ENCODE peak calls at places on chromosomes 13 and 19, in ten cellular contexts. W is A172; Z is kidney glomerular epithelial cell; T is AML-193; J is HFF-Myc; P is progenitor cell of endocrine pancreas; N is GM06990; U is amygdala; Q is stimulated activated CD8-positive, alpha-beta memory T cell treated with anti-CD3 and anti-CD28 coated beads, Interleukin-4, amount 100 ng/mL, for 4 hours; G is stimulated activated CD4-positive, alpha-beta T cell treated with anti-CD3 and anti-CD28 coated beads, Interleukin-15, amount 100 ng/mL, for 24 hours. S is an unnamed sample.

GRCh38 chr19:41706741-41707501 is 1.5 kb upstream of the CEACAM5 start:
- DNase-seq in U (no peak), N (peak), J (no peak), Q (peak), W (peak), T (peak), P (no peak), G (peak), Z (peak), S (peak)

GRCh38 chr13:113142876-113143275 is 15.6 kb upstream of the PROZ start:
- DNase-seq in W (no peak), P (no peak), N (no peak), G (no peak), Q (no peak), U (no peak), T (no peak), J (no peak), Z (no peak), S (no peak)

GRCh38 chr19:7250951-7251350 is 43.3 kb downstream of the INSR start:
- DNase-seq in T (no peak), Q (no peak), J (no peak), U (no peak), W (no peak), N (no peak), Z (no peak), G (no peak), P (no peak), S (no peak)

GRCh38 chr19:4971816-4972495 is 3.0 kb downstream of the KDM4B start:
- DNase-seq in J (no peak), U (no peak), N (no peak), P (no peak), G (no peak), W (no peak), Q (no peak), Z (no peak), T (no peak), S (no peak)

GRCh38 chr19:46719629-46720515 is 3.0 kb upstream of the PRKD2 start:
- DNase-seq in N (no peak), P (no peak), Q (no peak), U (no peak), J (no peak), G (no peak), W (no peak), T (no peak), Z (no peak), S (no peak)

GRCh38 chr19:482186-483041 is 13.9 kb upstream of the MADCAM1 start:
- DNase-seq in W (peak), P (no peak), N (no peak), T (no peak), Z (no peak), U (no peak), J (no peak), G (no peak), Q (no peak), S (no peak)

GRCh38 chr13:41050041-41050440 is 11.3 kb upstream of the WBP4 start:
- DNase-seq in Q (no peak), J (no peak), P (no peak), G (no peak), U (no peak), Z (no peak), W (no peak), N (no peak), T (peak), S (no peak)

GRCh38 chr19:16371540-16371986 is 46.9 kb downstream of the KLF2 start:
- DNase-seq in G (peak), U (no peak), Z (no peak), Q (peak), P (no peak), N (peak), T (no peak), W (no peak), J (no peak), S (no peak)

GRCh38 chr13:45086484-45086883 is 33.8 kb upstream of the GTF2F2 start:
- DNase-seq in P (no peak), J (peak), W (peak), G (no peak), T (no peak), Z (no peak), U (no peak), Q (no peak), N (no peak), S (no peak)

GRCh38 chr13:34243396-34243795 is 425.4 kb downstream of the RFC3 start:
- DNase-seq in Z (no peak), W (no peak), P (no peak), Q (no peak), J (no peak), U (no peak), T (no peak), N (no peak), G (no peak), S (no peak)

GRCh38 chr19:56866563-56866962 is 26.0 kb upstream of the PEG3 start:
- DNase-seq in N (no peak), G (no peak), P (no peak), Z (no peak), W (no peak), Q (no peak), J (no peak), T (no peak), U (no peak), S (peak)

GRCh38 chr19:46082728-46083050 is 41.8 kb downstream of the IGFL3 start:
- DNase-seq in W (peak), Z (peak), P (no peak), U (no peak), N (no peak), T (no peak), G (no peak), Q (no peak), J (no peak), S (no peak)

GRCh38 chr19:52669586-52669985 is 31.4 kb upstream of the ZNF83 start:
- DNase-seq in J (no peak), W (no peak), U (no peak), Q (no peak), P (no peak), N (no peak), Z (no peak), T (no peak), G (no peak), S (no peak)

GRCh38 chr19:5302396-5302795 is 38.2 kb downstream of the PTPRS start:
- DNase-seq in G (no peak), P (no peak), W (no peak), J (no peak), N (no peak), Z (no peak), Q (no peak), U (no peak), T (no peak), S (no peak)

GRCh38 chr13:46146898-46147297 is 35.1 kb downstream of the LCP1 start:
- DNase-seq in U (no peak), Z (no peak), G (no peak), T (no peak), Q (no peak), P (no peak), J (no peak), W (no peak), N (no peak), S (peak)

GRCh38 chr19:19460761-19461265 is 54.5 kb downstream of the TSSK6 start:
- DNase-seq in Q (no peak), U (no peak), P (no peak), Z (no peak), T (no peak), J (no peak), W (no peak), N (peak), G (peak), S (peak)

GRCh38 chr19:8257052-8257443 is 47.9 kb downstream of the CERS4 start:
- DNase-seq in U (no peak), P (no peak), J (no peak), Q (no peak), Z (no peak), N (no peak), W (peak), G (no peak), T (no peak), S (no peak)

GRCh38 chr19:56120371-56121179 is 520 bp downstream of the ZNF787 start:
- DNase-seq in N (peak), U (peak), W (peak), Z (peak), P (peak), Q (peak), G (peak), T (peak), J (no peak), S (no peak)

GRCh38 chr19:36775768-36776167 is 3.2 kb upstream of the ZNF850 start:
- DNase-seq in G (no peak), J (no peak), U (no peak), Z (no peak), Q (no peak), W (no peak), N (no peak), P (no peak), T (no peak), S (no peak)

GRCh38 chr13:50608357-50608756 is 235.1 kb downstream of the DLEU7 start:
- DNase-seq in Z (no peak), P (no peak), Q (no peak), N (no peak), W (no peak), J (no peak), U (no peak), T (no peak), G (no peak), S (no peak)

GRCh38 chr19:4537953-4538600 is 1.8 kb downstream of the LRG1 start:
- DNase-seq in W (no peak), G (no peak), Q (no peak), Z (no peak), P (no peak), U (no peak), J (no peak), T (no peak), N (no peak), S (no peak)

GRCh38 chr13:110456550-110456949 is 105.0 kb downstream of the RAB20 start:
- DNase-seq in G (no peak), W (no peak), N (no peak), Z (no peak), Q (no peak), J (no peak), P (no peak), T (no peak), U (no peak), S (no peak)

GRCh38 chr19:13103585-13103923 is 896 bp upstream of the LYL1 start:
- DNase-seq in N (no peak), Z (no peak), W (no peak), P (no peak), Q (no peak), J (no peak), U (no peak), G (no peak), T (peak), S (no peak)

GRCh38 chr19:1243768-1244692 is 2.5 kb downstream of the ATP5F1D start:
- DNase-seq in N (peak), Q (peak), G (peak), P (peak), U (peak), W (peak), Z (peak), T (peak), J (no peak), S (peak)

GRCh38 chr13:82962422-82962821 is 919.9 kb downstream of the SLITRK1 start:
- DNase-seq in G (no peak), N (no peak), Q (no peak), J (no peak), U (no peak), T (no peak), P (no peak), Z (peak), W (no peak), S (no peak)

GRCh38 chr13:113397606-113398425 is 33.9 kb upstream of the GRTP1 start:
- DNase-seq in P (peak), N (no peak), G (no peak), J (no peak), U (no peak), Z (no peak), Q (no peak), T (no peak), W (no peak), S (no peak)

GRCh38 chr19:32387701-32388392 is 17.7 kb upstream of the DPY19L3 start:
- DNase-seq in J (peak), P (no peak), T (no peak), Z (no peak), U (no peak), Q (no peak), W (peak), N (no peak), G (no peak), S (no peak)

GRCh38 chr19:50803633-50804419 is 13.6 kb downstream of the ACP4 start:
- DNase-seq in U (no peak), Z (no peak), J (no peak), T (no peak), W (no peak), G (peak), N (peak), Q (no peak), P (no peak), S (no peak)

GRCh38 chr19:11887618-11888531 is at the start of gene ZNF69:
- DNase-seq in N (peak), J (no peak), U (peak), Z (peak), Q (peak), T (peak), P (peak), W (no peak), G (peak), S (peak)

GRCh38 chr13:112575680-112576079 is 12.3 kb downstream of the TUBGCP3 start:
- DNase-seq in W (no peak), G (no peak), J (peak), T (no peak), N (no peak), Q (no peak), P (no peak), Z (no peak), U (no peak), S (no peak)

GRCh38 chr19:13633109-13633508 is 126.8 kb upstream of the CACNA1A start:
- DNase-seq in P (peak), T (no peak), Q (no peak), J (peak), G (no peak), U (no peak), Z (peak), W (no peak), N (no peak), S (no peak)

GRCh38 chr13:99250977-99251825 is 7.0 kb downstream of the GPR18 start:
- DNase-seq in T (no peak), G (no peak), Q (no peak), P (no peak), W (no peak), J (no peak), U (no peak), N (no peak), Z (no peak), S (no peak)

GRCh38 chr19:6587093-6587820 is 3.7 kb downstream of the CD70 start:
- DNase-seq in Q (no peak), T (no peak), J (no peak), Z (no peak), N (no peak), U (no peak), W (no peak), G (peak), P (no peak), S (no peak)

GRCh38 chr13:78102121-78102677 is 183.6 kb upstream of the EDNRB start:
- DNase-seq in P (no peak), J (no peak), N (peak), W (peak), Q (no peak), U (no peak), G (no peak), T (peak), Z (no peak), S (no peak)

GRCh38 chr13:19159761-19160420 is 21.7 kb downstream of the TUBA3C start:
- DNase-seq in G (no peak), Q (no peak), W (no peak), J (no peak), T (no peak), P (no peak), Z (no peak), N (no peak), U (no peak), S (no peak)

GRCh38 chr13:75704194-75704941 is 68.2 kb downstream of the LMO7 start:
- DNase-seq in N (no peak), G (no peak), W (peak), Z (no peak), P (no peak), U (no peak), T (no peak), Q (no peak), J (no peak), S (no peak)

GRCh38 chr13:35699805-35700204 is 223.3 kb upstream of the MAB21L1 start:
- DNase-seq in T (no peak), W (no peak), J (peak), Z (no peak), N (no peak), P (no peak), Q (no peak), U (no peak), G (no peak), S (no peak)

GRCh38 chr13:42747399-42747873 is 33.9 kb upstream of the FAM216B start:
- DNase-seq in U (no peak), G (no peak), P (no peak), J (peak), Z (peak), Q (no peak), T (no peak), W (peak), N (no peak), S (no peak)

GRCh38 chr13:113275387-113275786 is 21.7 kb upstream of the LAMP1 start:
- DNase-seq in Q (no peak), W (peak), U (no peak), G (peak), T (peak), Z (peak), N (no peak), J (peak), P (peak), S (no peak)